ENCODE peak calls at places on chromosomes 4 and X, in five cellular contexts. Y is epithelial cell of esophagus, C is brain microvascular endothelial cell, U is fibroblast of mammary gland, X is DND-41. S is an unnamed sample.
A peak's percentile ranks its signal among the peaks of the same experiment; 100 is the strongest.

GRCh38 chrX:45445745-45446412 is 245.2 kb upstream of the DIPK2B start:
- DNase-seq in U (peak; percentile 90), X (no peak), C (peak; percentile 45), Y (peak; percentile 86), S (no peak)

GRCh38 chr4:127470290-127470809 is 162.4 kb upstream of the INTU start:
- DNase-seq in X (no peak), U (no peak), C (no peak), Y (no peak), S (no peak)

GRCh38 chr4:71270901-71271300 is 67.9 kb upstream of the SLC4A4 start:
- DNase-seq in Y (peak; percentile 40), X (peak; percentile 21), U (peak; percentile 34), C (no peak), S (no peak)

GRCh38 chr4:22593933-22594332 is 78.1 kb upstream of the ADGRA3 start:
- DNase-seq in X (no peak), C (no peak), U (peak; percentile 1), Y (no peak), S (no peak)

GRCh38 chr4:108172231-108172779 is 3.6 kb upstream of the LEF1 start:
- DNase-seq in X (peak; percentile 83), C (no peak), Y (no peak), U (no peak), S (no peak)

GRCh38 chrX:47361538-47362511 is 8.6 kb upstream of the ZNF157 start:
- DNase-seq in Y (peak; percentile 92), C (peak; percentile 96), X (peak; percentile 13), U (peak; percentile 94), S (peak; percentile 84)

GRCh38 chr4:86948276-86948675 is 13.5 kb downstream of the AFF1 start:
- DNase-seq in Y (peak; percentile 15), C (no peak), X (no peak), U (no peak), S (no peak)

GRCh38 chr4:86856896-86857295 is 7.7 kb upstream of the SLC10A6 start:
- DNase-seq in Y (no peak), C (no peak), X (no peak), U (no peak), S (no peak)

GRCh38 chr4:1976416-1977352 is 32.1 kb downstream of the NELFA start:
- DNase-seq in U (no peak), C (no peak), X (no peak), Y (no peak), S (no peak)

GRCh38 chr4:182562350-182562749 is 319.1 kb downstream of the TENM3 start:
- DNase-seq in Y (no peak), U (no peak), C (no peak), X (no peak), S (no peak)

GRCh38 chrX:3584415-3584996 is 128.9 kb downstream of the PRKX start:
- DNase-seq in U (no peak), X (no peak), C (no peak), Y (no peak), S (no peak)

GRCh38 chr4:2793578-2793919 is 664 bp downstream of the SH3BP2 start:
- DNase-seq in U (peak; percentile 51), C (no peak), Y (peak; percentile 67), X (no peak), S (no peak)

GRCh38 chr4:177436456-177436855 is 5.8 kb downstream of the AGA start:
- DNase-seq in X (no peak), U (no peak), Y (no peak), C (no peak), S (no peak)

GRCh38 chr4:16196482-16197393 is 29.5 kb downstream of the TAPT1 start:
- DNase-seq in X (no peak), U (peak; percentile 56), C (peak; percentile 63), Y (peak; percentile 72), S (no peak)

GRCh38 chrX:40127052-40127451 is 29.3 kb upstream of the BCOR start:
- DNase-seq in C (no peak), U (no peak), X (peak; percentile 88), Y (no peak), S (no peak)

GRCh38 chr4:123786955-123787354 is 390.4 kb downstream of the SPRY1 start:
- DNase-seq in X (no peak), C (peak; percentile 29), U (peak; percentile 57), Y (no peak), S (peak; percentile 72)

GRCh38 chr4:101367201-101367600 is 19.9 kb upstream of the PPP3CA start:
- DNase-seq in X (no peak), Y (peak; percentile 90), C (peak; percentile 89), U (peak; percentile 84), S (peak; percentile 76)

GRCh38 chrX:41558531-41558930 is 111.4 kb downstream of the NYX start:
- DNase-seq in Y (peak; percentile 0), C (no peak), X (no peak), U (peak; percentile 55), S (no peak)

GRCh38 chr4:87746001-87746400 is 53.4 kb upstream of the IBSP start:
- DNase-seq in Y (no peak), X (no peak), C (no peak), U (no peak), S (no peak)

GRCh38 chrX:39491548-39492297 is 606.0 kb downstream of the BCOR start:
- DNase-seq in X (no peak), U (no peak), Y (no peak), C (no peak), S (no peak)

GRCh38 chr4:69322055-69322454 is 41.8 kb downstream of the UGT2B28 start:
- DNase-seq in C (peak; percentile 0), X (no peak), Y (peak; percentile 66), U (peak; percentile 7), S (no peak)

GRCh38 chrX:20547649-20548051 is 280.9 kb upstream of the RPS6KA3 start:
- DNase-seq in U (peak; percentile 64), C (peak; percentile 38), Y (peak; percentile 13), X (no peak), S (no peak)

GRCh38 chr4:187550256-187550950 is 445.2 kb upstream of the ZFP42 start:
- DNase-seq in X (no peak), U (no peak), Y (peak; percentile 53), C (peak; percentile 28), S (no peak)

GRCh38 chrX:154439841-154440240 is 2.9 kb downstream of the GDI1 start:
- DNase-seq in X (no peak), C (no peak), U (no peak), Y (no peak), S (no peak)

GRCh38 chr4:69025191-69025998 is 70.9 kb upstream of the UGT2B7 start:
- DNase-seq in Y (peak; percentile 13), X (no peak), C (no peak), U (no peak), S (no peak)

GRCh38 chrX:46211079-46211478 is 334.1 kb downstream of the ZNF674 start:
- DNase-seq in C (no peak), U (no peak), X (no peak), Y (no peak), S (no peak)

GRCh38 chrX:53284684-53285447 is 3.5 kb upstream of the IQSEC2 start:
- DNase-seq in X (peak; percentile 46), Y (peak; percentile 37), C (peak; percentile 30), U (peak; percentile 47), S (no peak)

GRCh38 chrX:14528629-14529287 is 578 bp upstream of the GLRA2 start:
- DNase-seq in X (peak; percentile 59), U (peak; percentile 57), Y (peak; percentile 58), C (peak; percentile 68), S (no peak)

GRCh38 chr4:71430609-71431008 is 91.8 kb downstream of the SLC4A4 start:
- DNase-seq in X (no peak), U (no peak), C (no peak), Y (no peak), S (no peak)

GRCh38 chrX:85544609-85545008 is 165.1 kb upstream of the POF1B start:
- DNase-seq in C (no peak), X (no peak), U (peak; percentile 1), Y (no peak), S (no peak)
- TF ChIP-seq CTCF in C (peak; percentile 13), X (peak; percentile 20), U (peak; percentile 38), Y (peak; percentile 30), S (peak; percentile 33)

DNA sequence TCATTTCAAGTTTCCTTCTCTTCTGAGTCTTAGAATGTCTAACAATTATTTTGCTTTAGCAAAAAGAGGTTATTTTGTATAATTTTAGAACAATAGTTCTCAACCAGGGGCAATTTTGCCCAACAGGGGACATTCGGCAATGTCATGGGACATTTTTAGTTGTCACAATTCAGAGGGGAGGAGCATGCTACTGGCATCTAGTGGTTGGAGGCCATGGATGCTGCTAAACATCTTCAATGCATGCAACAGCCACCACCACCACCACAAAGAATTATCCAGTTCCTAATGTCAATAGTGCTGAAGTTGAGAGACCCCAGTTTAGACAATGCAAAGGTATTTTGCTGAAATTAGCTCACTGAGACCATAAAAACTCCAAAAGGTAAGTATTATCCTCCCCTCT is 122.5 kb downstream of the ARHGAP6 start:
- DNase-seq in C (no peak), X (peak; percentile 3), U (no peak), Y (no peak), S (no peak)
- TF ChIP-seq CTCF in C (no peak), X (peak; percentile 27), U (no peak), Y (no peak), S (no peak)

DNA sequence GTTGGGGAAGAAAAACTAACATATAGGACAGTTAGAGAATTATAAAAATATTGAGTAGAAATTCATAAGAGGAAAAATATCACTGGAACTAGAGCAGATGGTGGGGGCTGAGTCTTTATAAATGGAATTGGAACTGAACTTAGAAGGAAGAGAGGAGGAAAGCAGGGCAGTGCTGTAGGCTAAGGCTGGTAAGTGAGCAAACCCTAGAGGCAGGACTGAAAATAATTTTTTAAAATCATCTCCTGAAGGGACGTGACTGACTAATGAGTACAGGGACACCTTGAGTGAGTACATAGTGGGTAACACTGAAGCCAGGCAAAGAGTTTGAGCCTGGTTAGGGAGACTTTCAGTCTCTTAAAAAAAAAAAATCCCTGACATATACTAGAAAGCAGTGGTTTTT is 63.3 kb downstream of the GALNT7 start:
- DNase-seq in U (peak; percentile 22), Y (peak; percentile 55), C (no peak), X (no peak), S (no peak)
- TF ChIP-seq CTCF in U (peak; percentile 18), Y (peak; percentile 50), C (peak; percentile 51), X (no peak), S (peak; percentile 39)

GRCh38 chr4:37885496-37885895 is 5.4 kb upstream of the TBC1D1 start:
- DNase-seq in C (peak; percentile 45), X (no peak), U (no peak), Y (no peak), S (no peak)

GRCh38 chr4:37884855-37885487 is 5.9 kb upstream of the TBC1D1 start:
- DNase-seq in U (no peak), Y (no peak), X (no peak), C (no peak), S (no peak)

GRCh38 chr4:37879365-37879764 is 11.5 kb upstream of the TBC1D1 start:
- DNase-seq in X (no peak), C (no peak), Y (no peak), U (no peak), S (no peak)

DNA sequence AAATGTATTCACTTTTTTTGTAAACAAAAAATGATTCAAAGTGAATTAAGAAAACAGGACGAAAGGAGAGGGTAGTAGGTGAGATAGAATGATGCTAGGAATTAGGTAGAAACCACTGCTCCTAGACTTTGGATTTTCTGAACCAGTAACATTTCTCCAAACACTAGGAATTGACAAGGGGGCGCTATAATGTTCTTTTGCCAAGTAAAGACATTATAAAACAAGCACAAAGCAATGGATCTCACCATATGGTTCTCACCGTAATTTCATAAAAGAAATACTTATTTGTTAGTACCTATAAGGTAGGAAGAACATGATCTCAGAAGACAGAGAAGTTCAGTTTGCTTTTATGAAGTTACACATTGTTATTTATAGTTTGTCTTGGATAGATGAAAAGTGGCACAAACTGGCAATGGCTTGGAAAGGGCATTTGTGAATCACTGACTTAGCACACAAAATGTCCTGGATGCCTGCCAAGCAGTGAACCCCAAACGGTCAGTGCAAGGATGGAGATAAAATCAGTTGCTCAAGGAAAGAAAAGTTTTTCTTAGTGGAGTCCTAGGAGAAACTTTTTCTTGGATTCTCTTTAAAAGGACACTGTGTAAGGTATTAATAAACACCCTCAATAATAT is 8.1 kb upstream of the TBC1D1 start:
- DNase-seq in C (no peak), Y (no peak), U (no peak), X (no peak), S (no peak)
- TF ChIP-seq CTCF in C (peak; percentile 17), Y (no peak), U (peak; percentile 4), X (peak; percentile 16), S (no peak)